ENCODE peak calls at places on chromosome X, in ten cellular contexts. One of them, this sample, is unnamed.

GRCh38 chrX:34140816-34141215 is 8.7 kb upstream of the FAM47A start:
- DNase-seq in brain microvascular endothelial cell: no peak
- DNase-seq in kidney epithelial cell: no peak
- DNase-seq in GM06990: no peak
- DNase-seq in MM.1S: no peak
- DNase-seq in A549: no peak
- DNase-seq in fibroblast of lung: no peak
- DNase-seq in retinal pigment epithelial cell: no peak
- DNase-seq in colonic mucosa: no peak
- DNase-seq in transverse colon: no peak
- DNase-seq in this sample: no peak

GRCh38 chrX:11793734-11794133 is 35.7 kb downstream of the MSL3 start:
- DNase-seq in brain microvascular endothelial cell: no peak
- DNase-seq in kidney epithelial cell: no peak
- DNase-seq in GM06990: no peak
- DNase-seq in MM.1S: no peak
- DNase-seq in A549: no peak
- DNase-seq in fibroblast of lung: no peak
- DNase-seq in retinal pigment epithelial cell: no peak
- DNase-seq in colonic mucosa: no peak
- DNase-seq in transverse colon: no peak
- DNase-seq in this sample: no peak

GRCh38 chrX:69021095-69021494 is 144.2 kb downstream of the PJA1 start:
- DNase-seq in brain microvascular endothelial cell: no peak
- DNase-seq in kidney epithelial cell: no peak
- DNase-seq in GM06990: no peak
- DNase-seq in MM.1S: no peak
- DNase-seq in A549: no peak
- DNase-seq in fibroblast of lung: no peak
- DNase-seq in retinal pigment epithelial cell: no peak
- DNase-seq in colonic mucosa: no peak
- DNase-seq in transverse colon: no peak
- DNase-seq in this sample: no peak

GRCh38 chrX:8404958-8405357 is 59.7 kb upstream of the VCX3B start:
- DNase-seq in brain microvascular endothelial cell: no peak
- DNase-seq in kidney epithelial cell: no peak
- DNase-seq in GM06990: no peak
- DNase-seq in MM.1S: no peak
- DNase-seq in A549: no peak
- DNase-seq in fibroblast of lung: no peak
- DNase-seq in retinal pigment epithelial cell: no peak
- DNase-seq in colonic mucosa: no peak
- DNase-seq in transverse colon: no peak
- DNase-seq in this sample: no peak

GRCh38 chrX:107674480-107675364 is 46.4 kb downstream of the PRPS1 start:
- DNase-seq in brain microvascular endothelial cell: peak; percentile 79
- DNase-seq in kidney epithelial cell: no peak
- DNase-seq in GM06990: no peak
- DNase-seq in MM.1S: peak; percentile 27
- DNase-seq in A549: no peak
- DNase-seq in fibroblast of lung: peak; percentile 96
- DNase-seq in retinal pigment epithelial cell: no peak
- DNase-seq in colonic mucosa: peak; percentile 66
- DNase-seq in transverse colon: peak; percentile 69
- DNase-seq in this sample: peak; percentile 71

GRCh38 chrX:54473993-54474859 is 21.8 kb downstream of the FGD1 start:
- DNase-seq in brain microvascular endothelial cell: no peak
- DNase-seq in kidney epithelial cell: peak; percentile 21
- DNase-seq in GM06990: no peak
- DNase-seq in MM.1S: no peak
- DNase-seq in A549: no peak
- DNase-seq in fibroblast of lung: no peak
- DNase-seq in retinal pigment epithelial cell: no peak
- DNase-seq in colonic mucosa: no peak
- DNase-seq in transverse colon: no peak
- DNase-seq in this sample: no peak

GRCh38 chrX:150767475-150768131 is 74.4 kb downstream of the MTMR1 start:
- DNase-seq in brain microvascular endothelial cell: peak; percentile 86
- DNase-seq in kidney epithelial cell: peak; percentile 42
- DNase-seq in GM06990: no peak
- DNase-seq in MM.1S: no peak
- DNase-seq in A549: no peak
- DNase-seq in fibroblast of lung: peak; percentile 79
- DNase-seq in retinal pigment epithelial cell: peak; percentile 50
- DNase-seq in colonic mucosa: peak; percentile 12
- DNase-seq in transverse colon: no peak
- DNase-seq in this sample: peak; percentile 93

GRCh38 chrX:65689377-65689776 is 21.9 kb downstream of the MSN start:
- DNase-seq in brain microvascular endothelial cell: no peak
- DNase-seq in kidney epithelial cell: no peak
- DNase-seq in GM06990: no peak
- DNase-seq in MM.1S: no peak
- DNase-seq in A549: no peak
- DNase-seq in fibroblast of lung: no peak
- DNase-seq in retinal pigment epithelial cell: no peak
- DNase-seq in colonic mucosa: no peak
- DNase-seq in transverse colon: no peak
- DNase-seq in this sample: no peak

GRCh38 chrX:689983-690382 is 59.4 kb downstream of the SHOX start:
- DNase-seq in brain microvascular endothelial cell: no peak
- DNase-seq in kidney epithelial cell: no peak
- DNase-seq in GM06990: no peak
- DNase-seq in MM.1S: no peak
- DNase-seq in A549: no peak
- DNase-seq in fibroblast of lung: no peak
- DNase-seq in retinal pigment epithelial cell: no peak
- DNase-seq in colonic mucosa: no peak
- DNase-seq in transverse colon: no peak
- DNase-seq in this sample: no peak

GRCh38 chrX:19285857-19286256 is 57.9 kb upstream of the PDHA1 start:
- DNase-seq in brain microvascular endothelial cell: no peak
- DNase-seq in kidney epithelial cell: no peak
- DNase-seq in GM06990: no peak
- DNase-seq in MM.1S: no peak
- DNase-seq in A549: no peak
- DNase-seq in fibroblast of lung: no peak
- DNase-seq in retinal pigment epithelial cell: no peak
- DNase-seq in colonic mucosa: no peak
- DNase-seq in transverse colon: no peak
- DNase-seq in this sample: no peak

GRCh38 chrX:112380541-112381278 is 298.1 kb upstream of the TRPC5 start:
- DNase-seq in brain microvascular endothelial cell: no peak
- DNase-seq in kidney epithelial cell: no peak
- DNase-seq in GM06990: no peak
- DNase-seq in MM.1S: no peak
- DNase-seq in A549: no peak
- DNase-seq in fibroblast of lung: no peak
- DNase-seq in retinal pigment epithelial cell: no peak
- DNase-seq in colonic mucosa: no peak
- DNase-seq in transverse colon: no peak
- DNase-seq in this sample: no peak

GRCh38 chrX:31483336-31483735 is 411.5 kb upstream of the FTHL17 start:
- DNase-seq in brain microvascular endothelial cell: peak; percentile 63
- DNase-seq in kidney epithelial cell: no peak
- DNase-seq in GM06990: no peak
- DNase-seq in MM.1S: no peak
- DNase-seq in A549: no peak
- DNase-seq in fibroblast of lung: peak; percentile 83
- DNase-seq in retinal pigment epithelial cell: peak; percentile 62
- DNase-seq in colonic mucosa: no peak
- DNase-seq in transverse colon: no peak
- DNase-seq in this sample: peak; percentile 63

GRCh38 chrX:72461288-72461687 is 111.4 kb downstream of the HDAC8 start:
- DNase-seq in brain microvascular endothelial cell: no peak
- DNase-seq in kidney epithelial cell: no peak
- DNase-seq in GM06990: no peak
- DNase-seq in MM.1S: no peak
- DNase-seq in A549: no peak
- DNase-seq in fibroblast of lung: no peak
- DNase-seq in retinal pigment epithelial cell: no peak
- DNase-seq in colonic mucosa: no peak
- DNase-seq in transverse colon: no peak
- DNase-seq in this sample: no peak

GRCh38 chrX:72466493-72466892 is 106.2 kb downstream of the HDAC8 start:
- DNase-seq in brain microvascular endothelial cell: no peak
- DNase-seq in kidney epithelial cell: no peak
- DNase-seq in GM06990: no peak
- DNase-seq in MM.1S: no peak
- DNase-seq in A549: no peak
- DNase-seq in fibroblast of lung: peak; percentile 65
- DNase-seq in retinal pigment epithelial cell: no peak
- DNase-seq in colonic mucosa: no peak
- DNase-seq in transverse colon: no peak
- DNase-seq in this sample: no peak

GRCh38 chrX:72461766-72462165 is 110.9 kb downstream of the HDAC8 start:
- DNase-seq in brain microvascular endothelial cell: no peak
- DNase-seq in kidney epithelial cell: no peak
- DNase-seq in GM06990: no peak
- DNase-seq in MM.1S: no peak
- DNase-seq in A549: peak; percentile 1
- DNase-seq in fibroblast of lung: no peak
- DNase-seq in retinal pigment epithelial cell: no peak
- DNase-seq in colonic mucosa: no peak
- DNase-seq in transverse colon: no peak
- DNase-seq in this sample: no peak

GRCh38 chrX:72465882-72466281 is 106.8 kb downstream of the HDAC8 start:
- DNase-seq in brain microvascular endothelial cell: no peak
- DNase-seq in kidney epithelial cell: no peak
- DNase-seq in GM06990: no peak
- DNase-seq in MM.1S: no peak
- DNase-seq in A549: no peak
- DNase-seq in fibroblast of lung: no peak
- DNase-seq in retinal pigment epithelial cell: no peak
- DNase-seq in colonic mucosa: no peak
- DNase-seq in transverse colon: no peak
- DNase-seq in this sample: no peak

DNA sequence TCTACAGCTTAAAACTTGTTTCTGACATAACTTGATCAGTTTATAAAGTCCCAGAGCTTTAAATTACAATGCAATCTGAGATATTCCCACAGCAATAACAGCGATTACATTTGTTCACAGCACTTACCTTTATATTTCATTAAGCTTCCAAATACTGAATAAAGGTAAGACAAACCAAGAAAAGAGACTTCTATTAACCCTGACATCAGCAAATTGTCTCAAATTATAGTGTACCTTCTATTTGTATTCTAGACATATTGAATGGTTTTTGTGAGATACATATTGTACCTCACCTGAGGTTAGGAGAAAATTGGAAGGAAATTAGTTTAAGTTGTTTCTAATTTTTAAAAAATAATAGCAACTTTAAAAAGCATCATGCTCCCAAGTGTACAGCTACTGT is 111.9 kb downstream of the HDAC8 start:
- DNase-seq in brain microvascular endothelial cell: no peak
- DNase-seq in kidney epithelial cell: no peak
- DNase-seq in GM06990: no peak
- DNase-seq in MM.1S: no peak
- DNase-seq in A549: no peak
- DNase-seq in fibroblast of lung: no peak
- DNase-seq in retinal pigment epithelial cell: no peak
- DNase-seq in colonic mucosa: no peak
- DNase-seq in transverse colon: no peak
- DNase-seq in this sample: no peak
- H3K4me3 ChIP-seq in brain microvascular endothelial cell: no peak overlapping the region
- H3K4me3 ChIP-seq in kidney epithelial cell: no peak overlapping the region
- H3K4me3 ChIP-seq in GM06990: no peak overlapping the region
- H3K4me3 ChIP-seq in MM.1S: no peak overlapping the region
- H3K4me3 ChIP-seq in A549: no peak overlapping the region
- H3K4me3 ChIP-seq in fibroblast of lung: no peak overlapping the region
- H3K4me3 ChIP-seq in retinal pigment epithelial cell: no peak overlapping the region
- H3K4me3 ChIP-seq in colonic mucosa: no peak overlapping the region
- H3K4me3 ChIP-seq in transverse colon: no peak overlapping the region
- H3K4me3 ChIP-seq in this sample: no peak overlapping the region

DNA sequence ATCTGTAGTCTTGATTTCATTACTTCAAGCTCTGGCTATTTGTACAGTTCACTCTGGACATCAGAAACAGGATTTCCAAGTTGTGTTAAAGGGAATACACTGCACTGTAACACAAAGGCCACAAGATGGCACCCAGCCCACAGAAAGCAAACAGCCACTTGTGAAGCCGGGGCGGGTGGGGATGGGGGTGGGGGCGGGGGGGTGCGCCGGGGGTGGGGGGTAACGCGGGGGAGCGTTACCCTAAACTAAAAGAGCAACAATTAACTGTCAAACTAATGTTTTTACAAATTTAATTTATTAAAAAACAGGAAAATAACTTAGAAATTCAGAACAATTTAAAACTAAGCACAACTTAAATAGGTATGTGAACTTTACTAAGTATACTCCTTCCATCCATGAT is 27.3 kb downstream of the PRDX4 start:
- DNase-seq in brain microvascular endothelial cell: peak; percentile 53
- DNase-seq in kidney epithelial cell: peak; percentile 2
- DNase-seq in GM06990: no peak
- DNase-seq in MM.1S: peak; percentile 28
- DNase-seq in A549: peak; percentile 77
- DNase-seq in fibroblast of lung: peak; percentile 62
- DNase-seq in retinal pigment epithelial cell: peak; percentile 4
- DNase-seq in colonic mucosa: peak; percentile 52
- DNase-seq in transverse colon: peak; percentile 55
- DNase-seq in this sample: peak; percentile 52
- TF ChIP-seq CTCF in brain microvascular endothelial cell: peak; percentile 62
- TF ChIP-seq CTCF in kidney epithelial cell: peak; percentile 44
- TF ChIP-seq CTCF in GM06990: peak; percentile 59
- TF ChIP-seq CTCF in MM.1S: peak; percentile 29
- TF ChIP-seq CTCF in A549: peak; percentile 58
- TF ChIP-seq CTCF in fibroblast of lung: peak; percentile 47
- TF ChIP-seq CTCF in retinal pigment epithelial cell: peak; percentile 62
- TF ChIP-seq CTCF in colonic mucosa: peak; percentile 33
- TF ChIP-seq CTCF in transverse colon: peak; percentile 21
- TF ChIP-seq CTCF in this sample: peak; percentile 60

GRCh38 chrX:123513585-123514278 is 219.1 kb downstream of the THOC2 start:
- DNase-seq in brain microvascular endothelial cell: no peak
- DNase-seq in kidney epithelial cell: no peak
- DNase-seq in GM06990: no peak
- DNase-seq in MM.1S: no peak
- DNase-seq in A549: peak; percentile 1
- DNase-seq in fibroblast of lung: no peak
- DNase-seq in retinal pigment epithelial cell: no peak
- DNase-seq in colonic mucosa: no peak
- DNase-seq in transverse colon: no peak
- DNase-seq in this sample: no peak
- H3K4me3 ChIP-seq in brain microvascular endothelial cell: no peak overlapping the region
- H3K4me3 ChIP-seq in kidney epithelial cell: no peak overlapping the region
- H3K4me3 ChIP-seq in GM06990: no peak overlapping the region
- H3K4me3 ChIP-seq in MM.1S: no peak overlapping the region
- H3K4me3 ChIP-seq in A549: peak overlapping the region; percentile 56
- H3K4me3 ChIP-seq in fibroblast of lung: no peak overlapping the region
- H3K4me3 ChIP-seq in retinal pigment epithelial cell: no peak overlapping the region
- H3K4me3 ChIP-seq in colonic mucosa: peak overlapping the region; percentile 8
- H3K4me3 ChIP-seq in transverse colon: no peak overlapping the region
- H3K4me3 ChIP-seq in this sample: peak overlapping the region; percentile 35

GRCh38 chrX:135596495-135596894 is 76.0 kb downstream of the INTS6L start:
- DNase-seq in brain microvascular endothelial cell: no peak
- DNase-seq in kidney epithelial cell: no peak
- DNase-seq in GM06990: peak; percentile 6
- DNase-seq in MM.1S: peak; percentile 34
- DNase-seq in A549: peak; percentile 38
- DNase-seq in fibroblast of lung: peak; percentile 34
- DNase-seq in retinal pigment epithelial cell: no peak
- DNase-seq in colonic mucosa: peak; percentile 40
- DNase-seq in transverse colon: peak; percentile 46
- DNase-seq in this sample: peak; percentile 11
- TF ChIP-seq CTCF in brain microvascular endothelial cell: peak; percentile 56
- TF ChIP-seq CTCF in kidney epithelial cell: peak; percentile 63
- TF ChIP-seq CTCF in GM06990: peak; percentile 72
- TF ChIP-seq CTCF in MM.1S: peak; percentile 72
- TF ChIP-seq CTCF in A549: peak; percentile 31
- TF ChIP-seq CTCF in fibroblast of lung: peak; percentile 65
- TF ChIP-seq CTCF in retinal pigment epithelial cell: peak; percentile 56
- TF ChIP-seq CTCF in colonic mucosa: peak; percentile 36
- TF ChIP-seq CTCF in transverse colon: peak; percentile 48
- TF ChIP-seq CTCF in this sample: peak; percentile 58